ENCODE peak calls at places on chromosomes 11 and 22, in five cellular contexts. E is breast epithelium, M is spleen, F is astrocyte of the cerebellum, J is right lobe of liver. C is an unnamed sample.

GRCh38 chr22:26016916-26017315 is 152.3 kb upstream of the SEZ6L start:
- DNase-seq in E (no peak), M (no peak), F (no peak), J (no peak), C (no peak)

GRCh38 chr11:112320668-112321067 is 60.0 kb upstream of the PLET1 start:
- DNase-seq in E (peak), M (no peak), F (peak), J (peak), C (peak)

GRCh38 chr22:26887456-26887855 is 230.1 kb downstream of the MIAT start:
- DNase-seq in E (no peak), M (no peak), F (peak), J (no peak), C (no peak)

GRCh38 chr11:18368236-18368635 is 26.1 kb upstream of the LDHA start:
- DNase-seq in E (no peak), M (no peak), F (no peak), J (no peak), C (no peak)

GRCh38 chr11:116543099-116543498 is 229.7 kb downstream of the BUD13 start:
- DNase-seq in E (no peak), M (no peak), F (no peak), J (no peak), C (no peak)

GRCh38 chr11:70596091-70596490 is 197.8 kb downstream of the CTTN start:
- DNase-seq in E (no peak), M (no peak), F (no peak), J (no peak), C (no peak)

GRCh38 chr22:18070041-18070440 is 7.7 kb upstream of the PEX26 start:
- DNase-seq in E (no peak), M (no peak), F (no peak), J (no peak), C (no peak)

GRCh38 chr22:29457730-29458129 is 19.3 kb downstream of the RFPL1 start:
- DNase-seq in E (no peak), M (peak), F (no peak), J (no peak), C (no peak)

GRCh38 chr11:128054323-128054910 is 532.9 kb downstream of the ETS1 start:
- DNase-seq in E (no peak), M (no peak), F (no peak), J (no peak), C (no peak)

GRCh38 chr11:36469063-36469462 is 41.0 kb downstream of the TRAF6 start:
- DNase-seq in E (no peak), M (no peak), F (no peak), J (no peak), C (no peak)

GRCh38 chr22:33983558-33983957 is 63.3 kb upstream of the LARGE1 start:
- DNase-seq in E (no peak), M (no peak), F (no peak), J (no peak), C (no peak)

GRCh38 chr11:71931245-71931602 is 2.4 kb downstream of the RNF121 start:
- DNase-seq in E (no peak), M (no peak), F (no peak), J (no peak), C (no peak)

GRCh38 chr11:43959321-43959995 is 17.0 kb downstream of the C11orf96 start:
- DNase-seq in E (no peak), M (no peak), F (no peak), J (no peak), C (no peak)

GRCh38 chr11:68677432-68677831 is 6.9 kb upstream of the GAL start:
- DNase-seq in E (no peak), M (no peak), F (peak), J (peak), C (no peak)

GRCh38 chr11:128328955-128329551 is 258.3 kb downstream of the ETS1 start:
- DNase-seq in E (no peak), M (peak), F (no peak), J (peak), C (no peak)

GRCh38 chr22:45868586-45869443 is 108.1 kb downstream of the WNT7B start:
- DNase-seq in E (peak), M (peak), F (no peak), J (no peak), C (no peak)

GRCh38 chr11:37474889-37475288 is 876.9 kb upstream of the RAG2 start:
- DNase-seq in E (no peak), M (no peak), F (no peak), J (no peak), C (no peak)

GRCh38 chr11:128316541-128317206 is 270.7 kb downstream of the ETS1 start:
- DNase-seq in E (no peak), M (no peak), F (no peak), J (no peak), C (no peak)

GRCh38 chr11:120240866-120241265 is 926 bp downstream of the POU2F3 start:
- DNase-seq in E (no peak), M (peak), F (no peak), J (no peak), C (no peak)

GRCh38 chr11:25860677-25861445 is 471.1 kb upstream of the ANO3 start:
- DNase-seq in E (no peak), M (no peak), F (peak), J (no peak), C (no peak)

GRCh38 chr11:43532046-43532445 is 148.5 kb upstream of the HSD17B12 start:
- DNase-seq in E (no peak), M (no peak), F (no peak), J (no peak), C (no peak)

GRCh38 chr11:32034149-32034548 is 56.7 kb upstream of the RCN1 start:
- DNase-seq in E (no peak), M (no peak), F (peak), J (no peak), C (no peak)

GRCh38 chr22:38033522-38034277 is 23.5 kb upstream of the PICK1 start:
- DNase-seq in E (no peak), M (no peak), F (no peak), J (no peak), C (no peak)

GRCh38 chr22:38035530-38035885 is 21.7 kb upstream of the PICK1 start:
- DNase-seq in E (no peak), M (no peak), F (no peak), J (no peak), C (no peak)

GRCh38 chr22:38034884-38035529 is 22.2 kb upstream of the PICK1 start:
- DNase-seq in E (no peak), M (no peak), F (no peak), J (peak), C (no peak)

GRCh38 chr22:38032681-38033521 is 24.3 kb upstream of the PICK1 start:
- DNase-seq in E (no peak), M (no peak), F (peak), J (no peak), C (no peak)

DNA sequence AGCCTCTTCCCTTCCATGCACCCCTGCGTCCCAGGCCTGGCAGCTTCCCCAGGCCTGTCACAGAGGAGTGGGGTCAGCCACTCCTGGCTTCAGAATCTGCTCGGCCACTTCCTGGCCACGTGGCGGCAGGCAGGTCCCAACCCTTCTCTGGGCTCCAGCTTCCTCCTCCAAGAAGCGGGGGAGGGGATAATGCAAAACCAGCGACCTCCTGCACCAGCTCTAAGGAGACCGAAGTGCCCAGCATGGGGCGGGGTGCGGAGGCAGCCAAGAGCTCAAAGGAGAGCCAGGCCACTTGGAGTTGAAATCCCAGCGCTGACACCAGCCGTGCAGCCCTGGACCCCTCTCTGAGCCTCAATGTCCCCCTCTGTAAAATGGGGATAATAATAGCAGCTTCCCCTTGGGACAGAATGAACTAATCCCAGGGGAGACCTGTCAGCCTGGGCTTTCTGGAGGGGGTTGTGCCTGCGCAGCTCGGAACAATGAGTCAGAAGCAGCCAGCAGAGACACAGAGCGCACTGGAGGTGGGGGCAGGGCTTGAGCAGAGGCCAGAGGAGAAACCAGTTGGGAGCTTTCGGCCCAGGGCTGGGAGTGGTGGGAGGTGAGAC is 22.8 kb upstream of the PICK1 start:
- DNase-seq in E (peak), M (peak), F (peak), J (peak), C (peak)
- H3K4me3 ChIP-seq in E (no peak), M (no peak), F (no peak), J (no peak), C (peak)

GRCh38 chr11:94732617-94733292 is 35.4 kb upstream of the AMOTL1 start:
- DNase-seq in E (no peak), M (no peak), F (no peak), J (peak), C (no peak)

GRCh38 chr11:94737171-94737611 is 31.0 kb upstream of the AMOTL1 start:
- DNase-seq in E (no peak), M (no peak), F (no peak), J (no peak), C (no peak)

GRCh38 chr11:94735907-94736306 is 32.2 kb upstream of the AMOTL1 start:
- DNase-seq in E (no peak), M (no peak), F (no peak), J (no peak), C (no peak)

GRCh38 chr11:94731921-94732601 is 36.1 kb upstream of the AMOTL1 start:
- DNase-seq in E (no peak), M (no peak), F (peak), J (no peak), C (no peak)

GRCh38 chr11:94734563-94735275 is 33.4 kb upstream of the AMOTL1 start:
- DNase-seq in E (no peak), M (no peak), F (no peak), J (no peak), C (no peak)
- H3K4me3 ChIP-seq in E (no peak), M (no peak), F (no peak), J (no peak), C (no peak)

DNA sequence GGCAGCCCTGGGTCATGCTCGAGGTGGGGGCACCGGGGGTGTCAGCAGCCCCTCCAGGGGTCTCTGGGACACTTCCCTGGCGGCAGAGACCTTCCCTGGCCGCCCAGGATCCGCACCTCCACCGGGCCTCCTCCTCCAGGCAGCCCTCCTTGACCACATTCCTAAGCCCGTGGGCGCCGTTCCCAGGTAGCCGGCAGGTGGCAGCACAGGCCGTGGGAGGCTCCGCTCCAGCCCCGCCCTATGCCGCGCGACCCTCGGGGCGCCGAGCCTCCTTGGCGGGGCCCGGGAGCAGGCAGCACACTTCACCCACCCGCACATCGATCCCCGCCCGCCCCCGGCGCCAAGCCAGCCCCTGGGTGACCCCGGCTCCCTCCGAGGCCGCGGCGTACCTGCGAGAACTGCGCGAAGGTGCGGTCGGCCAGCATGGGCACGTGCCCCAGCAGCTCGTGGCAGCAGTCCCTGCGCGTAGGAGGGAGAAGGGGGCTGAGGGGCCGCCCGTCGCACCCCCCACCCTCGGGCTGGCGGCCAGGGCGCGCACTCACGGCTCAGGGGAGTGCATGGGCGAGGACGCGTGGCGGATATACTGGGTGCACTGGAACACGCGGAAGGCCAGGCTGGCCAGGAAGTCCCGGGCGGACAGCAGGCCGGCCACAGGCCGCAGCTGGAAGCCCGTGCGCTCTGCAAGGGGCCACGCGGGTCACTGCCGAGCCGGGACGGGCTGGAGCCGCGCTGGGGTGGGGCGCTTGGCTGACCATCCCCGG is 5.3 kb upstream of the INS start:
- DNase-seq in E (no peak), M (no peak), F (no peak), J (no peak), C (no peak)
- H3K4me3 ChIP-seq in E (peak), M (no peak), F (no peak), J (peak), C (peak)

DNA sequence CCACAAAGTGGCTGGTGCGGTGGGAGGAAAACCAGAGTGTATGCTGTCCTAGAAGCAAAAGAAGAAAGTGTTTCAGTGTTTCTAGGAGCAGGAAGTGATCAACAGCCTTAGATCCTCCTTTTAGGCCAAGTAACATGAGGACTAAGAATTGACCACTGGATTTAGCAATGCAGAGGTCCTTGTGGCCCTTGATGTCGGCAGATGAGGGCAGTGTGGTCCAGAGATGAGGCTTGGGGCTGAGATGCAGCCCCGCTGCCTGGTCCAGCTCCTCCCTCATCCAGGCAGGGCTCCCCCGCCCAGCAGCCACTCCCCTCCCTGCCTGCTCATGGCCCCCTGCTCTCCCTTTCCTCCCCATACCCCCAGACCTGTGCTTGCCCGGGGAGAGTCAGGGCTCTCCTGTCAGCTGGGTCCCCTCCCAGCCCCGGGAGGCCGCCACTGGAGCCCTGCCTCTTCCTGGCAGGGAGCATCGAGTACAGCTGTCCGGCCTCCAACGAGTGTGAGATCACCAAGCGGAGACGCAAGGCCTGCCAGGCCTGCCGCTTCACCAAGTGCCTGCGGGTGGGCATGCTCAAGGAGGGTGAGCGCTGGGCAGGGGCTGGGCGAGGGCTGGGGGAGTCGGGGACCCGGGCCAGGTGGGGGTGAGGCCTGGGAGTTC is 3.7 kb downstream of the TRMT112 start:
- DNase-seq in E (no peak), M (peak), F (no peak), J (no peak), C (no peak)
- H3K4me3 ChIP-seq in E (no peak), M (no peak), F (no peak), J (no peak), C (no peak)

GRCh38 chr22:50016988-50017700 is 4.6 kb upstream of the IL17REL start:
- DNase-seq in E (no peak), M (peak), F (no peak), J (peak), C (no peak)
- H3K4me3 ChIP-seq in E (no peak), M (no peak), F (no peak), J (no peak), C (no peak)

GRCh38 chr11:113613619-113614018 is 92.5 kb downstream of the TMPRSS5 start:
- DNase-seq in E (no peak), M (no peak), F (no peak), J (no peak), C (no peak)

GRCh38 chr11:113618360-113618759 is 87.7 kb downstream of the TMPRSS5 start:
- DNase-seq in E (peak), M (no peak), F (peak), J (no peak), C (no peak)

GRCh38 chr11:113614097-113614496 is 92.0 kb downstream of the TMPRSS5 start:
- DNase-seq in E (no peak), M (no peak), F (no peak), J (no peak), C (no peak)

GRCh38 chr11:113615773-113616172 is 90.3 kb downstream of the TMPRSS5 start:
- DNase-seq in E (no peak), M (no peak), F (no peak), J (no peak), C (no peak)

DNA sequence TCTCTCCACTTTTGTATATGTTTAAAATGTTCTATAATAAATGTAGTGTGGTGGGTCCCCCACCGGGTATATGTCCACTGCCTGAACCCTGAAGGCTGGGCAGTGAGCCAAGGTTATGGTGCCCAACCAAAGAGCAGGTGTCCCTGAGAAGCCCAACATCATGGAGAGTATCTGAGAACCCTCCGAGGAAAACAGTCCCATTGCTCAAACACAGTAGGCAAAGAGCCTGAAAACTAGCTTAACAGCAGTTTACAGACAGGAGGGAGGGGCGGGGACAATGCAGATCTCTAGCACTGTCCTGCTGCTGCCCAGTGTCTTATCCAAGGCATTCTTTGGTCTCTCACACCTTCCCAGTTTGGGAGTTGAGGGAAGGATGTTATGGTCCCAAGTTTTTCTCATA is 91.0 kb downstream of the TMPRSS5 start:
- DNase-seq in E (no peak), M (no peak), F (no peak), J (no peak), C (no peak)
- H3K4me3 ChIP-seq in E (no peak), M (no peak), F (no peak), J (no peak), C (no peak)

GRCh38 chr22:31340765-31341247 is 5.3 kb downstream of the PATZ1 start:
- DNase-seq in E (no peak), M (no peak), F (no peak), J (no peak), C (no peak)
- H3K4me3 ChIP-seq in E (no peak), M (no peak), F (no peak), J (no peak), C (no peak)

GRCh38 chr22:39352301-39352867 is 2.6 kb downstream of the SYNGR1 start:
- DNase-seq in E (no peak), M (no peak), F (no peak), J (no peak), C (no peak)
- H3K4me3 ChIP-seq in E (no peak), M (no peak), F (no peak), J (no peak), C (no peak)

DNA sequence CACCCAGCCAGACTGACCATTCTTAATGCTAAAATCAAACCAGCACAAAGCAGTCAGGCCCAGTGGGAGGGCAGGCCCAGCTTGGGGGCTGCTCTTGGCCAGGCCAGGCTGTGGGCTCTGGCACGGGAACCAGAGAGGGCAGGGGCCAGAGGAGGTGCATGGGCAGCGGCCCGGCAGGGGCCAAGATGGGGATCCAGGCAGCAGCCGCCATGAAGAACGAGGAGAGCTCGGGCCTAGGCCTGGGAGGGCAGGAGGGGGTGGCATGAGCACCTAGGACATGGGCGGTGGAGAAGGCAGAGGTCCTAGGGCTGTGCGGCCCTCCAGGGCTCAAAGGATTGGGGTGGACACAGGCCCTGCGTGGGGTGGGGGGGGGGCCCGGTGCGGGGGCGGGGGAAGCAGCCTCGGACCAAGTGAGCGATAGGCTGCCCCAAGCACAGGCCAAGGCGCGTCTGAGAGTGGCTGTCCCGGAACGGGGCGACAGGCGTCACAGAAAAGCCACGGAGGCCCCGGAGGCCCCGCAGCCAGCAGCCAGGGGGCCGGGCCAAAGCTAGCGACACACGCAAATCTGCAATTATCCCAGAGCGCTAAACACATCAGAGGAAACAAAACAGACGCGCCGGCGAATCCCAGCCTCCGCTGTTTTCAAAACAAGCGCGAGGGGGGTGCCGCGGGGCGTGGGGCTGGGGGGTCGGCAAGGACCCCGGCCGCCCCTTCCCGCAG is 8.3 kb downstream of the PLXNB2 start:
- DNase-seq in E (no peak), M (no peak), F (no peak), J (no peak), C (no peak)
- H3K4me3 ChIP-seq in E (peak), M (peak), F (peak), J (peak), C (peak)

GRCh38 chr22:38709306-38709705 is 3.6 kb downstream of the GTPBP1 start:
- DNase-seq in E (no peak), M (no peak), F (no peak), J (no peak), C (no peak)

GRCh38 chr22:38707346-38707745 is 1.6 kb downstream of the GTPBP1 start:
- DNase-seq in E (no peak), M (no peak), F (no peak), J (no peak), C (no peak)

GRCh38 chr22:38706885-38707180 is 1.1 kb downstream of the GTPBP1 start:
- DNase-seq in E (no peak), M (no peak), F (no peak), J (no peak), C (no peak)

GRCh38 chr22:38706101-38706884 is 549 bp downstream of the GTPBP1 start:
- DNase-seq in E (peak), M (no peak), F (no peak), J (peak), C (no peak)

GRCh38 chr22:38707984-38708383 is 2.2 kb downstream of the GTPBP1 start:
- DNase-seq in E (no peak), M (no peak), F (no peak), J (no peak), C (no peak)
- H3K4me3 ChIP-seq in E (no peak), M (no peak), F (no peak), J (no peak), C (no peak)